ENCODE peak calls at places on chromosomes 3 and 15, in six cellular contexts. One of them, this sample, is unnamed.

GRCh38 chr3:152968388-152969024 is 133.6 kb downstream of the P2RY1 start:
- DNase-seq in heart right ventricle: no peak
- DNase-seq in Caco-2: no peak
- DNase-seq in RWPE2: no peak
- DNase-seq in uterus: no peak
- DNase-seq in breast epithelium: no peak
- DNase-seq in this sample: no peak

GRCh38 chr15:78840661-78841060 is 29.4 kb upstream of the ADAMTS7 start:
- DNase-seq in heart right ventricle: no peak
- DNase-seq in Caco-2: no peak
- DNase-seq in RWPE2: no peak
- DNase-seq in uterus: no peak
- DNase-seq in breast epithelium: no peak
- DNase-seq in this sample: no peak

GRCh38 chr15:50247819-50248650 is 17.5 kb downstream of the HDC start:
- DNase-seq in heart right ventricle: no peak
- DNase-seq in Caco-2: no peak
- DNase-seq in RWPE2: no peak
- DNase-seq in uterus: no peak
- DNase-seq in breast epithelium: no peak
- DNase-seq in this sample: no peak

GRCh38 chr3:153848701-153849100 is 272.5 kb upstream of the ARHGEF26 start:
- DNase-seq in heart right ventricle: no peak
- DNase-seq in Caco-2: peak; percentile 72
- DNase-seq in RWPE2: no peak
- DNase-seq in uterus: no peak
- DNase-seq in breast epithelium: no peak
- DNase-seq in this sample: no peak

GRCh38 chr3:163779396-163780344 is 1298.6 kb downstream of the SI start:
- DNase-seq in heart right ventricle: no peak
- DNase-seq in Caco-2: peak; percentile 20
- DNase-seq in RWPE2: no peak
- DNase-seq in uterus: no peak
- DNase-seq in breast epithelium: no peak
- DNase-seq in this sample: no peak

GRCh38 chr15:64877435-64877834 is 34.3 kb upstream of the ANKDD1A start:
- DNase-seq in heart right ventricle: peak; percentile 81
- DNase-seq in Caco-2: no peak
- DNase-seq in RWPE2: peak; percentile 52
- DNase-seq in uterus: peak; percentile 65
- DNase-seq in breast epithelium: no peak
- DNase-seq in this sample: peak; percentile 85

GRCh38 chr3:142853270-142854163 is 35.4 kb downstream of the PCOLCE2 start:
- DNase-seq in heart right ventricle: peak; percentile 39
- DNase-seq in Caco-2: no peak
- DNase-seq in RWPE2: peak; percentile 88
- DNase-seq in uterus: no peak
- DNase-seq in breast epithelium: no peak
- DNase-seq in this sample: peak; percentile 59

GRCh38 chr15:27341780-27342343 is 370.9 kb downstream of the GABRG3 start:
- DNase-seq in heart right ventricle: no peak
- DNase-seq in Caco-2: no peak
- DNase-seq in RWPE2: no peak
- DNase-seq in uterus: no peak
- DNase-seq in breast epithelium: no peak
- DNase-seq in this sample: no peak

GRCh38 chr3:31695280-31696008 is 162.7 kb downstream of the STT3B start:
- DNase-seq in heart right ventricle: no peak
- DNase-seq in Caco-2: peak; percentile 12
- DNase-seq in RWPE2: no peak
- DNase-seq in uterus: no peak
- DNase-seq in breast epithelium: no peak
- DNase-seq in this sample: no peak

GRCh38 chr3:76505202-76505875 is 534.6 kb upstream of the ROBO2 start:
- DNase-seq in heart right ventricle: no peak
- DNase-seq in Caco-2: no peak
- DNase-seq in RWPE2: no peak
- DNase-seq in uterus: no peak
- DNase-seq in breast epithelium: no peak
- DNase-seq in this sample: no peak

GRCh38 chr3:171192176-171192854 is 165.8 kb upstream of the SLC2A2 start:
- DNase-seq in heart right ventricle: no peak
- DNase-seq in Caco-2: no peak
- DNase-seq in RWPE2: peak; percentile 70
- DNase-seq in uterus: no peak
- DNase-seq in breast epithelium: no peak
- DNase-seq in this sample: no peak

GRCh38 chr3:159632124-159632523 is 356.5 kb upstream of the IL12A start:
- DNase-seq in heart right ventricle: no peak
- DNase-seq in Caco-2: peak; percentile 71
- DNase-seq in RWPE2: no peak
- DNase-seq in uterus: no peak
- DNase-seq in breast epithelium: no peak
- DNase-seq in this sample: no peak

GRCh38 chr3:159632847-159633246 is 355.8 kb upstream of the IL12A start:
- DNase-seq in heart right ventricle: no peak
- DNase-seq in Caco-2: no peak
- DNase-seq in RWPE2: no peak
- DNase-seq in uterus: no peak
- DNase-seq in breast epithelium: no peak
- DNase-seq in this sample: no peak

GRCh38 chr3:159635047-159635641 is 353.5 kb upstream of the IL12A start:
- DNase-seq in heart right ventricle: no peak
- DNase-seq in Caco-2: peak; percentile 54
- DNase-seq in RWPE2: no peak
- DNase-seq in uterus: no peak
- DNase-seq in breast epithelium: no peak
- DNase-seq in this sample: no peak

GRCh38 chr3:159631226-159631625 is 357.4 kb upstream of the IL12A start:
- DNase-seq in heart right ventricle: no peak
- DNase-seq in Caco-2: no peak
- DNase-seq in RWPE2: no peak
- DNase-seq in uterus: no peak
- DNase-seq in breast epithelium: no peak
- DNase-seq in this sample: no peak

DNA sequence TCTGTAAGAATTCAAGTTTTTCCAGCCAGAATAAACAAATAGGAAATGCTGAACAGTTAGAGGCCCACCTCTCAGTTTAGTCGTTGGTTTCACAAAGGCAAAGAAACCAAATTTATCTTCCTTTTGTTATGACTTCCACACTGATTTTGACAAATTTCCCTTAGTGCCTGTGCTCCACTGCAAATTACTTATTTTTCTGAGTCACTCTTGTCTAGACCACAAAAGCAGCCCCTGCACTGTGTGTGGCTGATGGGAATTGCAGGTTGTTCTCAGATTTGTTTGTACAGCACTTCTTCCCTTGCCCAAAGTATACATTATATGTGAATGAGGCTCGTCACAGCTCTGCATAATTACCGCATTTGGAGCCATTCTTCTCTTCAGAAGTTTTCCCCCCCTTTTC is 354.2 kb upstream of the IL12A start:
- DNase-seq in heart right ventricle: no peak
- DNase-seq in Caco-2: no peak
- DNase-seq in RWPE2: no peak
- DNase-seq in uterus: no peak
- DNase-seq in breast epithelium: no peak
- DNase-seq in this sample: no peak
- H3K4me3 ChIP-seq in heart right ventricle: no peak overlapping the region
- H3K4me3 ChIP-seq in Caco-2: no peak overlapping the region
- H3K4me3 ChIP-seq in RWPE2: no peak overlapping the region
- H3K4me3 ChIP-seq in uterus: no peak overlapping the region
- H3K4me3 ChIP-seq in breast epithelium: no peak overlapping the region
- H3K4me3 ChIP-seq in this sample: no peak overlapping the region

GRCh38 chr3:192888121-192888520 is 29.5 kb downstream of the MB21D2 start:
- DNase-seq in heart right ventricle: no peak
- DNase-seq in Caco-2: peak; percentile 29
- DNase-seq in RWPE2: no peak
- DNase-seq in uterus: no peak
- DNase-seq in breast epithelium: no peak
- DNase-seq in this sample: no peak
- H3K4me1 ChIP-seq in heart right ventricle: peaks cover 41% of the 10 kb centered on the region
- H3K4me1 ChIP-seq in Caco-2: peaks cover 74% of the 10 kb centered on the region
- H3K4me1 ChIP-seq in RWPE2: peaks cover 79% of the 10 kb centered on the region
- H3K4me1 ChIP-seq in uterus: no peaks in the 10 kb centered on the region
- H3K4me1 ChIP-seq in breast epithelium: no peaks in the 10 kb centered on the region
- H3K4me1 ChIP-seq in this sample: peaks cover 4% of the 10 kb centered on the region

GRCh38 chr3:44734646-44735168 is 5.3 kb downstream of the ZNF501 start:
- DNase-seq in heart right ventricle: no peak
- DNase-seq in Caco-2: no peak
- DNase-seq in RWPE2: no peak
- DNase-seq in uterus: no peak
- DNase-seq in breast epithelium: no peak
- DNase-seq in this sample: no peak
- H3K9me3 ChIP-seq in heart right ventricle: peaks cover 97% of the 10 kb centered on the region
- H3K9me3 ChIP-seq in Caco-2: peaks cover 47% of the 10 kb centered on the region
- H3K9me3 ChIP-seq in RWPE2: peaks cover 55% of the 10 kb centered on the region
- H3K9me3 ChIP-seq in uterus: no peaks in the 10 kb centered on the region
- H3K9me3 ChIP-seq in breast epithelium: peaks cover 86% of the 10 kb centered on the region
- H3K9me3 ChIP-seq in this sample: peaks cover 14% of the 10 kb centered on the region

DNA sequence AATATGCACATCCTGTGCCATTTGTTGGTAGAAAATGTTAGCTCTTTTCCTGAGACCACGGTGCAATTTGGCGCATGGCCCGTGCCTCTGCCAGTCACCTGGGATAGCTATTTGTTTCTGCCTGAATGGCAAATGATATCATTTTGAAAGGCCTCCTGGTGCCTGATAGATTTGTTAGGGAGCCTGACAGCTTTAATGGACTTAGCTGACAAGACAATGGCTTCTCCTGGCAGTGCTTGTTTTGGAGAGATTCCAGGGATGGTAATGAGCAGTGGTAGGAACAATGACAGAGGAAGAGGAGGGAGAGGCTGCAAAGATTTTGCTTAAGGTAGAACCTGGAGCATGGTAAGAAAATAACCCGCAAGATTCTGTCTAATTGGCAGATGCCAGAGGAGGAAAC is 268.5 kb downstream of the CLSTN2 start:
- DNase-seq in heart right ventricle: no peak
- DNase-seq in Caco-2: no peak
- DNase-seq in RWPE2: no peak
- DNase-seq in uterus: no peak
- DNase-seq in breast epithelium: no peak
- DNase-seq in this sample: no peak
- H3K4me3 ChIP-seq in heart right ventricle: no peak overlapping the region
- H3K4me3 ChIP-seq in Caco-2: no peak overlapping the region
- H3K4me3 ChIP-seq in RWPE2: no peak overlapping the region
- H3K4me3 ChIP-seq in uterus: no peak overlapping the region
- H3K4me3 ChIP-seq in breast epithelium: no peak overlapping the region
- H3K4me3 ChIP-seq in this sample: no peak overlapping the region

GRCh38 chr3:161081675-161082462 is 23.3 kb downstream of the B3GALNT1 start:
- DNase-seq in heart right ventricle: no peak
- DNase-seq in Caco-2: no peak
- DNase-seq in RWPE2: no peak
- DNase-seq in uterus: no peak
- DNase-seq in breast epithelium: no peak
- DNase-seq in this sample: peak; percentile 69

GRCh38 chr3:161083131-161083530 is 22.0 kb downstream of the B3GALNT1 start:
- DNase-seq in heart right ventricle: no peak
- DNase-seq in Caco-2: no peak
- DNase-seq in RWPE2: no peak
- DNase-seq in uterus: no peak
- DNase-seq in breast epithelium: no peak
- DNase-seq in this sample: no peak

DNA sequence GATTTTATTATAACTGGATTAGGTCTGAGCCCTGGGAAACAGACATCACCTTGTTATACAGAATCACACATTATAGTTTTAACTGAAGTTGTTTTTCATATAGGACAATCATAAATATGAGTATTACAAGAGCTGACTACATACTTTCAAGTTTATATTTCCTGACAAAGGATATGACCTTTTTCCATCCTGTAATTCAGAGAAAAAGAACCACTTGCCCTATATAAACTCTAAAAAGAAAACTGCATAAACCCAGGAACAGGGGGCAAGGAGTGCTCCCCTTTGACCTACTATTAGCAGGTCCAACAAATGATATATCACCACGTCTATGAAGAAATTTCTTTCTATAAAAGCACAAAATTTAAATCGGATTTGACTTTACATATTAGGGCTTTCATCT is 20.9 kb downstream of the B3GALNT1 start:
- DNase-seq in heart right ventricle: no peak
- DNase-seq in Caco-2: no peak
- DNase-seq in RWPE2: no peak
- DNase-seq in uterus: no peak
- DNase-seq in breast epithelium: no peak
- DNase-seq in this sample: no peak
- H3K4me1 ChIP-seq in heart right ventricle: peaks cover 16% of the 10 kb centered on the region
- H3K4me1 ChIP-seq in Caco-2: no peaks in the 10 kb centered on the region
- H3K4me1 ChIP-seq in RWPE2: no peaks in the 10 kb centered on the region
- H3K4me1 ChIP-seq in uterus: no peaks in the 10 kb centered on the region
- H3K4me1 ChIP-seq in breast epithelium: no peaks in the 10 kb centered on the region
- H3K4me1 ChIP-seq in this sample: peaks cover 5% of the 10 kb centered on the region

DNA sequence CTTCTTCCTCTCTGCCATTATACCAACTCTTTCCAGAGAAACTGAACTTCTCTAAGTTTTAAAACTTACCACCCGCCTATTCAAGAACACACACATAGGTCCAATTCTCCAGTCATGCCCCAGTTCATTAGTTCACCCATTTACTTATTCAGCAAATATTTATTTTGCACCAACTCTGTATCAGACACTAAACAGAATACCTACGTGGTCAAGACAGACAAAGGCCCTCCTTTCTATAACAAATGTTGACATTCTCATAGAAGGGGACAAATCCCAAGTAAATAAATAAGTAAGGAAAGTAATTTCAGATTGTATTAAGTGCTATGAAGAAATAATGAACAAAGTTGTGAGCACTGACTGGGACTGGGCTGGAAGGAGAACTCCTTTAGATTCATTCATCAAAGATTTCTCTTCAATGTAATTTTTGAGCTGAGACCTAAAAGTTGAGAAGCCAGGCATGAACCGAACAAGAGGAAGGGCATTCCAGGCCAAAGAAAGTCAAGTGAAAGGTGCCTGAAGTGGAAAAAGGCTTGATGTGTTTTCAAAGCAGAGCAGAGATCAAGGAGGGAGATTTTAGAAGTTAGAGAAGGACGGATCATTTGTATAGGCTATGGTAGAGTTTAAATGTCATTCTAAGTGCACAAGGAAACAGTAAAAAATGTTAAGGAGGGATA is 120.4 kb downstream of the P3H2 start:
- DNase-seq in heart right ventricle: no peak
- DNase-seq in Caco-2: no peak
- DNase-seq in RWPE2: no peak
- DNase-seq in uterus: no peak
- DNase-seq in breast epithelium: no peak
- DNase-seq in this sample: no peak
- H3K9me3 ChIP-seq in heart right ventricle: no peaks in the 10 kb centered on the region
- H3K9me3 ChIP-seq in Caco-2: no peaks in the 10 kb centered on the region
- H3K9me3 ChIP-seq in RWPE2: no peaks in the 10 kb centered on the region
- H3K9me3 ChIP-seq in uterus: no peaks in the 10 kb centered on the region
- H3K9me3 ChIP-seq in breast epithelium: no peaks in the 10 kb centered on the region
- H3K9me3 ChIP-seq in this sample: no peaks in the 10 kb centered on the region

GRCh38 chr15:67884009-67884408 is 44.2 kb upstream of the RNU6-1 start:
- DNase-seq in heart right ventricle: no peak
- DNase-seq in Caco-2: no peak
- DNase-seq in RWPE2: no peak
- DNase-seq in uterus: no peak
- DNase-seq in breast epithelium: no peak
- DNase-seq in this sample: no peak
- H3K4me3 ChIP-seq in heart right ventricle: peak overlapping the region; percentile 61
- H3K4me3 ChIP-seq in Caco-2: peak overlapping the region; percentile 32
- H3K4me3 ChIP-seq in RWPE2: no peak overlapping the region
- H3K4me3 ChIP-seq in uterus: peak overlapping the region; percentile 9
- H3K4me3 ChIP-seq in breast epithelium: peak overlapping the region; percentile 60
- H3K4me3 ChIP-seq in this sample: peak overlapping the region; percentile 54

GRCh38 chr3:187920871-187921270 is 175.6 kb upstream of the BCL6 start:
- DNase-seq in heart right ventricle: no peak
- DNase-seq in Caco-2: no peak
- DNase-seq in RWPE2: no peak
- DNase-seq in uterus: peak; percentile 38
- DNase-seq in breast epithelium: no peak
- DNase-seq in this sample: no peak
- H3K4me1 ChIP-seq in heart right ventricle: peaks cover 4% of the 10 kb centered on the region
- H3K4me1 ChIP-seq in Caco-2: no peaks in the 10 kb centered on the region
- H3K4me1 ChIP-seq in RWPE2: peaks cover 4% of the 10 kb centered on the region
- H3K4me1 ChIP-seq in uterus: peaks cover 4% of the 10 kb centered on the region
- H3K4me1 ChIP-seq in breast epithelium: no peaks in the 10 kb centered on the region
- H3K4me1 ChIP-seq in this sample: peaks cover 1% of the 10 kb centered on the region

This sample was measured in right cardiac atrium.